ENCODE peak calls at places on chromosomes 5 and 9, in seven cellular contexts. O is A549; K is upper lobe of left lung; W is tibial nerve; M is CD4-positive, alpha-beta T cell; L is pancreas; Z is neural progenitor cell. N is an unnamed sample.

GRCh38 chr9:88481933-88482332 is 53.0 kb upstream of the NXNL2 start:
- DNase-seq in O (peak; percentile 19), K (no peak), W (no peak), M (no peak), L (no peak), Z (no peak), N (no peak)

GRCh38 chr9:129752915-129753724 is at the start of gene PTGES:
- DNase-seq in O (peak; percentile 79), K (peak; percentile 94), W (peak; percentile 53), M (peak; percentile 25), L (peak; percentile 45), Z (peak; percentile 79), N (no peak)

GRCh38 chr5:141155540-141156374 is 5.9 kb downstream of the PCDHB6 start:
- DNase-seq in O (peak; percentile 29), K (no peak), W (no peak), M (no peak), L (no peak), Z (peak; percentile 13), N (no peak)

GRCh38 chr9:110842169-110842568 is 173.6 kb downstream of the MUSK start:
- DNase-seq in O (no peak), K (no peak), W (no peak), M (no peak), L (no peak), Z (no peak), N (peak; percentile 16)

GRCh38 chr5:50476549-50476948 is 35.5 kb upstream of the EMB start:
- DNase-seq in O (no peak), K (no peak), W (no peak), M (no peak), L (no peak), Z (no peak), N (no peak)

GRCh38 chr5:1801061-1801953 is at the start of gene NDUFS6:
- DNase-seq in O (peak; percentile 81), K (peak; percentile 96), W (peak; percentile 38), M (peak; percentile 71), L (peak; percentile 83), Z (peak; percentile 92), N (no peak)

GRCh38 chr5:37860206-37860605 is 20.4 kb upstream of the GDNF start:
- DNase-seq in O (no peak), K (no peak), W (no peak), M (no peak), L (no peak), Z (no peak), N (no peak)

GRCh38 chr5:108367679-108368334 is 14.1 kb downstream of the FBXL17 start:
- DNase-seq in O (no peak), K (no peak), W (no peak), M (no peak), L (no peak), Z (peak; percentile 11), N (no peak)

GRCh38 chr5:163596536-163596935 is 91.1 kb downstream of the MAT2B start:
- DNase-seq in O (no peak), K (no peak), W (no peak), M (no peak), L (no peak), Z (no peak), N (no peak)

GRCh38 chr5:119290161-119290569 is 65.7 kb upstream of the TNFAIP8 start:
- DNase-seq in O (no peak), K (no peak), W (no peak), M (no peak), L (no peak), Z (no peak), N (no peak)

GRCh38 chr5:139831624-139832023 is 36.0 kb downstream of the PSD2 start:
- DNase-seq in O (no peak), K (no peak), W (no peak), M (no peak), L (no peak), Z (no peak), N (no peak)

GRCh38 chr9:85745203-85745602 is 3.4 kb upstream of the AGTPBP1 start:
- DNase-seq in O (no peak), K (no peak), W (no peak), M (no peak), L (no peak), Z (no peak), N (no peak)

GRCh38 chr5:220008-220407 is 1.9 kb downstream of the SDHA start:
- DNase-seq in O (no peak), K (no peak), W (no peak), M (no peak), L (no peak), Z (no peak), N (no peak)

GRCh38 chr5:98468188-98468869 is 305.1 kb upstream of the RGMB start:
- DNase-seq in O (peak; percentile 29), K (no peak), W (no peak), M (no peak), L (no peak), Z (no peak), N (no peak)

GRCh38 chr9:131012023-131012334 is 3.0 kb downstream of the LAMC3 start:
- DNase-seq in O (no peak), K (no peak), W (no peak), M (no peak), L (no peak), Z (no peak), N (no peak)

GRCh38 chr5:143536364-143536763 is 132.9 kb upstream of the NR3C1 start:
- DNase-seq in O (peak; percentile 77), K (no peak), W (peak; percentile 28), M (no peak), L (peak; percentile 8), Z (no peak), N (no peak)

GRCh38 chr5:180216646-180217171 is 7.7 kb upstream of the RASGEF1C start:
- DNase-seq in O (no peak), K (peak; percentile 58), W (no peak), M (no peak), L (no peak), Z (no peak), N (no peak)
- H3K9me3 ChIP-seq in O (peaks cover 49% of the 10 kb centered on the region), K (peaks cover 29% of the 10 kb centered on the region), W (no peaks in the 10 kb centered on the region), M (peaks cover 48% of the 10 kb centered on the region), L (no peaks in the 10 kb centered on the region), Z (no peaks in the 10 kb centered on the region), N (peaks cover 2% of the 10 kb centered on the region)

GRCh38 chr5:11377896-11378295 is 526.4 kb downstream of the CTNND2 start:
- DNase-seq in O (no peak), K (no peak), W (no peak), M (no peak), L (no peak), Z (no peak), N (no peak)
- H3K9me3 ChIP-seq in O (no peaks in the 10 kb centered on the region), K (no peaks in the 10 kb centered on the region), W (no peaks in the 10 kb centered on the region), M (no peaks in the 10 kb centered on the region), L (no peaks in the 10 kb centered on the region), Z (no peaks in the 10 kb centered on the region), N (no peaks in the 10 kb centered on the region)

DNA sequence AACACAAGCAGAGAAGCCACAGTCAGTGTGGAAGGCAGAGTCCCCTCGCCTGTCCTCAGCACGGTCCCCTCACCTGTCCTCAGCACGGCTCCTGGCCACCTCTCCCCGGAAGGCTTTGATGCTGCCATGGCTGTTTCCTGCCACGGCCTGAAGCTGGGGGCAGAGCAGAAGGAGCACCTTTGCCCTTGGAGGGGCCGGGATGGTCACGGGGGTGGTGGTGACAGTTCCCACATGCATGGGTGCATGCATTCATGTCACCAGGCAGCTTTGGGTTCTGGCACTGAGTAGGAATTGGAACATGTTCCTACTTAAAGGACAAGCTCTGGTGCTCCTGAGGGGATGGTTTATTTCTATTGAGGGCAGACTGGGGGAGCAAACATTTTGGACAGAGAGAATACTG is 57.8 kb upstream of the PHYKPL start:
- DNase-seq in O (no peak), K (no peak), W (no peak), M (no peak), L (no peak), Z (no peak), N (no peak)
- H3K9me3 ChIP-seq in O (no peaks in the 10 kb centered on the region), K (no peaks in the 10 kb centered on the region), W (no peaks in the 10 kb centered on the region), M (no peaks in the 10 kb centered on the region), L (no peaks in the 10 kb centered on the region), Z (no peaks in the 10 kb centered on the region), N (no peaks in the 10 kb centered on the region)

DNA sequence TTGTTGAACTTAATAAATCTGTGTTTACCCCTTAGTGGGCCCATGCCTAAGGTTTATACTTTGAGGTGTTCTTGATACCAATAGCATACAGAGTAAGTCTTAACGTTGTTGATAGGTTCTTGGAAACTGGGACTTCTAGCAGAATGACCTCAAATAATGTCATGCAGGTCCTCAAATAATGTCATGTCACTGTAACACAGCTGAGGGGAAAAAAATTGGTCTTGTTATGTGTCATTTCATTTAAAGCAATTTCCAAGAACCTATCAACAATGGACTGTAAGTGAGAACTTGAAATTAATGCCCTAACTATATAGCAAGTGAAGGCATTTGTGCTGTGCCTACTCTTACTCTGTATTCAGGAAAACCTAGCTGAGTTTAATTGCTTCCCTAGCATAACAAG is 7.2 kb downstream of the DNAJA1 start:
- DNase-seq in O (no peak), K (no peak), W (no peak), M (no peak), L (no peak), Z (no peak), N (no peak)
- H3K9me3 ChIP-seq in O (no peaks in the 10 kb centered on the region), K (no peaks in the 10 kb centered on the region), W (no peaks in the 10 kb centered on the region), M (no peaks in the 10 kb centered on the region), L (no peaks in the 10 kb centered on the region), Z (no peaks in the 10 kb centered on the region), N (no peaks in the 10 kb centered on the region)

GRCh38 chr9:118038713-118039112 is 334.5 kb downstream of the TLR4 start:
- DNase-seq in O (no peak), K (no peak), W (no peak), M (no peak), L (no peak), Z (no peak), N (no peak)

GRCh38 chr9:118029425-118029824 is 325.2 kb downstream of the TLR4 start:
- DNase-seq in O (no peak), K (no peak), W (no peak), M (no peak), L (no peak), Z (no peak), N (no peak)

GRCh38 chr9:118034701-118035100 is 330.5 kb downstream of the TLR4 start:
- DNase-seq in O (no peak), K (no peak), W (no peak), M (no peak), L (no peak), Z (no peak), N (no peak)
- H3K9me3 ChIP-seq in O (no peaks in the 10 kb centered on the region), K (no peaks in the 10 kb centered on the region), W (no peaks in the 10 kb centered on the region), M (no peaks in the 10 kb centered on the region), L (no peaks in the 10 kb centered on the region), Z (no peaks in the 10 kb centered on the region), N (no peaks in the 10 kb centered on the region)

GRCh38 chr5:12902611-12903010 is 998.4 kb upstream of the CTNND2 start:
- DNase-seq in O (no peak), K (no peak), W (no peak), M (no peak), L (no peak), Z (no peak), N (no peak)
- H3K9me3 ChIP-seq in O (no peaks in the 10 kb centered on the region), K (no peaks in the 10 kb centered on the region), W (no peaks in the 10 kb centered on the region), M (no peaks in the 10 kb centered on the region), L (no peaks in the 10 kb centered on the region), Z (no peaks in the 10 kb centered on the region), N (no peaks in the 10 kb centered on the region)

DNA sequence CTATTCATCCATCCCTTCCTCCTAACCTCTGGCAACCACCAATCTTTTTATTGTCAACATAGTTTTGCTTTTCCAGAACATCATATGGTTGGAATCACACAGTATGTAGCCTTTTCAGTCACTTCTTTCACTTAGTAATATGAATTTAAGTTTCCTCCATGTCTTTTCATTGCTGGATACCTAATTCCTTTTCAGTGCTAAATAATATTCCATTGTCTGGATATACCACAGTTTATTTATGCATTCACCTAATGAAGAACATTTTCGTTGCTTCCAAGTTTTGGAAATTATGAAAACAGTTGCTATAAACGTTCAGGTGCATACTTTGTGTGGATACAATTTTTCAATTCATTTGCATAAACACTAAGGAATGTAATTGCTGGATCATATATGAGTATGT is 70.7 kb upstream of the FNIP1 start:
- DNase-seq in O (no peak), K (no peak), W (no peak), M (no peak), L (no peak), Z (no peak), N (no peak)
- H3K9me3 ChIP-seq in O (peaks cover 26% of the 10 kb centered on the region), K (no peaks in the 10 kb centered on the region), W (no peaks in the 10 kb centered on the region), M (peaks cover 35% of the 10 kb centered on the region), L (no peaks in the 10 kb centered on the region), Z (peaks cover 6% of the 10 kb centered on the region), N (peaks cover 5% of the 10 kb centered on the region)

GRCh38 chr9:135170535-135170934 is 83.1 kb downstream of the OLFM1 start:
- DNase-seq in O (no peak), K (no peak), W (no peak), M (no peak), L (no peak), Z (no peak), N (no peak)
- H3K9me3 ChIP-seq in O (no peaks in the 10 kb centered on the region), K (no peaks in the 10 kb centered on the region), W (no peaks in the 10 kb centered on the region), M (no peaks in the 10 kb centered on the region), L (no peaks in the 10 kb centered on the region), Z (no peaks in the 10 kb centered on the region), N (no peaks in the 10 kb centered on the region)

N was measured in iPS DF 6.9.